ENCODE peak calls at places on chromosome 14, in four cellular contexts. One of them, this sample, is unnamed. For H3K36me3, the result is how much of the 10 kb centered on the place peaks cover.

GRCh38 chr14:88790501-88791251 is 2.1 kb downstream of the EML5 start:
- DNase-seq in GM23338: no peak
- DNase-seq in stomach: no peak
- DNase-seq in small intestine: no peak
- DNase-seq in this sample: no peak

GRCh38 chr14:33932526-33933292 is 18.2 kb downstream of the EGLN3 start:
- DNase-seq in GM23338: no peak
- DNase-seq in stomach: no peak
- DNase-seq in small intestine: no peak
- DNase-seq in this sample: no peak

GRCh38 chr14:22976620-22977433 is 5.5 kb downstream of the AJUBA start:
- DNase-seq in GM23338: peak
- DNase-seq in small intestine: peak
- DNase-seq in stomach: peak
- DNase-seq in this sample: peak

GRCh38 chr14:76894308-76894707 is 68.1 kb downstream of the LRRC74A start:
- DNase-seq in stomach: no peak
- DNase-seq in GM23338: peak
- DNase-seq in small intestine: no peak
- DNase-seq in this sample: peak

GRCh38 chr14:21121106-21121505 is 20.2 kb downstream of the TMEM253 start:
- DNase-seq in GM23338: no peak
- DNase-seq in stomach: no peak
- DNase-seq in small intestine: no peak
- DNase-seq in this sample: no peak

GRCh38 chr14:21680072-21680471 is 6.5 kb upstream of the OR4E1 start:
- DNase-seq in stomach: no peak
- DNase-seq in small intestine: no peak
- DNase-seq in GM23338: no peak
- DNase-seq in this sample: no peak

GRCh38 chr14:46405095-46405494 is 246.5 kb downstream of the RPL10L start:
- DNase-seq in small intestine: no peak
- DNase-seq in stomach: no peak
- DNase-seq in GM23338: peak
- DNase-seq in this sample: no peak

GRCh38 chr14:89190779-89191513 is 226.1 kb downstream of the FOXN3 start:
- DNase-seq in stomach: no peak
- DNase-seq in small intestine: no peak
- DNase-seq in GM23338: peak
- DNase-seq in this sample: no peak

GRCh38 chr14:74403619-74404417 is 22.2 kb downstream of the SYNDIG1L start:
- DNase-seq in stomach: no peak
- DNase-seq in small intestine: no peak
- DNase-seq in GM23338: no peak
- DNase-seq in this sample: no peak

GRCh38 chr14:28055008-28055407 is 711.6 kb upstream of the FOXG1 start:
- DNase-seq in GM23338: no peak
- DNase-seq in small intestine: no peak
- DNase-seq in stomach: no peak
- DNase-seq in this sample: no peak

GRCh38 chr14:53368714-53369191 is 215.6 kb upstream of the DDHD1 start:
- DNase-seq in small intestine: no peak
- DNase-seq in GM23338: no peak
- DNase-seq in stomach: no peak
- DNase-seq in this sample: no peak

GRCh38 chr14:38391334-38391733 is 135.4 kb upstream of the CLEC14A start:
- DNase-seq in GM23338: no peak
- DNase-seq in small intestine: no peak
- DNase-seq in stomach: no peak
- DNase-seq in this sample: no peak

GRCh38 chr14:36525746-36526099 is 5.7 kb upstream of the NKX2-1 start:
- DNase-seq in small intestine: no peak
- DNase-seq in GM23338: no peak
- DNase-seq in stomach: no peak
- DNase-seq in this sample: no peak
- H3K4me3 ChIP-seq in small intestine: no peak
- H3K4me3 ChIP-seq in GM23338: no peak
- H3K4me3 ChIP-seq in stomach: no peak
- H3K4me3 ChIP-seq in this sample: no peak

GRCh38 chr14:101046071-101046470 is 142.5 kb upstream of the RTL1 start:
- DNase-seq in GM23338: no peak
- DNase-seq in stomach: no peak
- DNase-seq in small intestine: no peak
- DNase-seq in this sample: no peak
- H3K36me3 ChIP-seq in GM23338: under half
- H3K36me3 ChIP-seq in stomach: under half
- H3K36me3 ChIP-seq in small intestine: under half
- H3K36me3 ChIP-seq in this sample: under half

GRCh38 chr14:104931771-104932675 is 7.3 kb downstream of the PLD4 start:
- DNase-seq in small intestine: no peak
- DNase-seq in stomach: no peak
- DNase-seq in GM23338: peak
- DNase-seq in this sample: peak
- H3K4me3 ChIP-seq in small intestine: no peak
- H3K4me3 ChIP-seq in stomach: peak
- H3K4me3 ChIP-seq in GM23338: peak
- H3K4me3 ChIP-seq in this sample: peak

GRCh38 chr14:31567651-31568050 is 6.4 kb downstream of the NUBPL start:
- DNase-seq in stomach: no peak
- DNase-seq in small intestine: no peak
- DNase-seq in GM23338: no peak
- DNase-seq in this sample: no peak
- H3K36me3 ChIP-seq in stomach: under half
- H3K36me3 ChIP-seq in small intestine: under half
- H3K36me3 ChIP-seq in GM23338: under half
- H3K36me3 ChIP-seq in this sample: under half